ENCODE peak calls at places on chromosomes 11 and 22, in six cellular contexts. M, I, F, C, B and T are unnamed samples. For H3K36me3, the result is how much of the 10 kb centered on the place peaks cover.

GRCh38 chr11:118211006-118211405 is 13.8 kb downstream of the JAML start:
- DNase-seq in M (no peak), I (no peak), F (peak), C (no peak), B (no peak), T (no peak)

GRCh38 chr11:120516461-120517389 is 5.2 kb downstream of the GRIK4 start:
- DNase-seq in M (no peak), I (peak), F (no peak), C (no peak), B (no peak), T (no peak)

GRCh38 chr11:95092549-95093324 is 3.1 kb downstream of the ENDOD1 start:
- DNase-seq in M (no peak), I (no peak), F (peak), C (peak), B (peak), T (peak)

GRCh38 chr22:49720279-49720959 is 107.3 kb downstream of the BRD1 start:
- DNase-seq in M (no peak), I (no peak), F (no peak), C (no peak), B (no peak), T (no peak)

GRCh38 chr11:67484847-67485311 is 2.1 kb downstream of the AIP start:
- DNase-seq in M (peak), I (no peak), F (no peak), C (no peak), B (no peak), T (no peak)

GRCh38 chr11:12007769-12008737 is at the start of gene DKK3:
- DNase-seq in M (no peak), I (no peak), F (no peak), C (peak), B (no peak), T (peak)

GRCh38 chr11:117723625-117724024 is 73.4 kb downstream of the DSCAML1 start:
- DNase-seq in M (no peak), I (no peak), F (no peak), C (no peak), B (no peak), T (no peak)

GRCh38 chr11:122108192-122108799 is 7.7 kb downstream of the BLID start:
- DNase-seq in M (no peak), I (no peak), F (peak), C (peak), B (peak), T (peak)

GRCh38 chr11:36034572-36035331 is 90.9 kb downstream of the LDLRAD3 start:
- DNase-seq in M (no peak), I (no peak), F (peak), C (peak), B (peak), T (peak)

GRCh38 chr22:37185646-37186227 is 2.3 kb downstream of the C1QTNF6 start:
- DNase-seq in M (no peak), I (no peak), F (no peak), C (no peak), B (no peak), T (no peak)

GRCh38 chr11:47971501-47971900 is 8.9 kb upstream of the PTPRJ start:
- DNase-seq in M (no peak), I (no peak), F (no peak), C (no peak), B (no peak), T (no peak)

GRCh38 chr11:97345031-97345430 is 955.2 kb downstream of the JRKL start:
- DNase-seq in M (no peak), I (no peak), F (no peak), C (no peak), B (no peak), T (no peak)

GRCh38 chr11:92702037-92702436 is 267.4 kb upstream of the MTNR1B start:
- DNase-seq in M (no peak), I (no peak), F (peak), C (no peak), B (peak), T (peak)

GRCh38 chr22:48751539-48752437 is 1075.9 kb downstream of the BRD1 start:
- DNase-seq in M (no peak), I (no peak), F (no peak), C (no peak), B (no peak), T (no peak)

GRCh38 chr22:44389926-44390925 is 77.5 kb upstream of the SHISAL1 start:
- DNase-seq in M (no peak), I (no peak), F (no peak), C (no peak), B (no peak), T (no peak)

GRCh38 chr22:32695451-32695891 is 106.0 kb upstream of the TIMP3 start:
- DNase-seq in M (no peak), I (no peak), F (peak), C (no peak), B (peak), T (peak)

GRCh38 chr11:1557904-1558831 is 13.9 kb downstream of the DUSP8 start:
- DNase-seq in M (no peak), I (no peak), F (peak), C (no peak), B (peak), T (peak)

GRCh38 chr11:22555901-22556300 is 69.7 kb downstream of the FANCF start:
- DNase-seq in M (no peak), I (no peak), F (no peak), C (no peak), B (no peak), T (no peak)

GRCh38 chr11:123472236-123472935 is 42.3 kb downstream of the GRAMD1B start:
- DNase-seq in M (no peak), I (no peak), F (no peak), C (no peak), B (peak), T (no peak)

GRCh38 chr11:2366733-2367132 is 10.4 kb upstream of the CD81 start:
- DNase-seq in M (no peak), I (no peak), F (no peak), C (no peak), B (no peak), T (no peak)

GRCh38 chr22:41939981-41940852 is 6.7 kb downstream of the CENPM start:
- DNase-seq in M (peak), I (peak), F (no peak), C (no peak), B (no peak), T (no peak)
- H3K4me3 ChIP-seq in M (peak), I (no peak), F (no peak), C (no peak), B (no peak), T (no peak)

GRCh38 chr11:64998690-64999431 is 2.1 kb upstream of the BATF2 start:
- DNase-seq in M (no peak), I (no peak), F (no peak), C (no peak), B (no peak), T (no peak)

GRCh38 chr11:64994318-64994717 is 2.5 kb downstream of the BATF2 start:
- DNase-seq in M (no peak), I (no peak), F (no peak), C (no peak), B (no peak), T (no peak)

GRCh38 chr11:64998141-64998540 is 1.4 kb upstream of the BATF2 start:
- DNase-seq in M (no peak), I (no peak), F (no peak), C (no peak), B (peak), T (no peak)

GRCh38 chr11:64996327-64996709 is 453 bp downstream of the BATF2 start:
- DNase-seq in M (no peak), I (no peak), F (no peak), C (no peak), B (no peak), T (no peak)

GRCh38 chr11:64996710-64997380 is at the start of gene BATF2:
- DNase-seq in M (no peak), I (peak), F (peak), C (peak), B (peak), T (peak)
- TF ChIP-seq CTCF in M (peak), I (peak), F (peak), C (peak), B (peak), T (peak)

GRCh38 chr22:40322818-40323447 is 23.4 kb upstream of the ADSL start:
- DNase-seq in M (no peak), I (no peak), F (no peak), C (no peak), B (no peak), T (no peak)
- H3K36me3 ChIP-seq in M (under half), I (under half), F (under half), C (under half), B (under half), T (under half)

DNA sequence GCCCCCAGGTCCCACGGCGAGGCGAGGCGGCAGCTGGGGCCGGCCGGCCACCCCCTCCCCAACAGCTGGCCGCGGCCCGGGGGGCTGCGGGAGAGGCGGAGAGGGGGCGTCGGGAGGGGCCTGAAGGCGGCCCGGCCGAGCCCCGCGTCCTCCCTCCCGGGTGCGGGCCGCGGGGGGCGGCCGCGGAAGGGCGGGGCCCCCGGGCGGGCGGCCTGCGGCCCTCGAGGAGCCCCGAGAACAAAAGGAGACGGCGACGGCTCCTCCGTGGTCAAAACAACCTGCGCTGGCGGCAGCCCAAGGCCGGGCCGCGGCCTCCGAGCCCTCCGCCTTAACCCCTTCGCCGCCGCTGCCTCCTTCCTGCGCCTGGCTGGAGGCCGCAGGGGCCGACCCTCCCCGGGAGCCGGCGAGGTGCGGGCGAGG is 2.4 kb downstream of the PDGFB start:
- DNase-seq in M (no peak), I (no peak), F (no peak), C (no peak), B (no peak), T (no peak)
- H3K4me3 ChIP-seq in M (no peak), I (peak), F (no peak), C (peak), B (peak), T (peak)

DNA sequence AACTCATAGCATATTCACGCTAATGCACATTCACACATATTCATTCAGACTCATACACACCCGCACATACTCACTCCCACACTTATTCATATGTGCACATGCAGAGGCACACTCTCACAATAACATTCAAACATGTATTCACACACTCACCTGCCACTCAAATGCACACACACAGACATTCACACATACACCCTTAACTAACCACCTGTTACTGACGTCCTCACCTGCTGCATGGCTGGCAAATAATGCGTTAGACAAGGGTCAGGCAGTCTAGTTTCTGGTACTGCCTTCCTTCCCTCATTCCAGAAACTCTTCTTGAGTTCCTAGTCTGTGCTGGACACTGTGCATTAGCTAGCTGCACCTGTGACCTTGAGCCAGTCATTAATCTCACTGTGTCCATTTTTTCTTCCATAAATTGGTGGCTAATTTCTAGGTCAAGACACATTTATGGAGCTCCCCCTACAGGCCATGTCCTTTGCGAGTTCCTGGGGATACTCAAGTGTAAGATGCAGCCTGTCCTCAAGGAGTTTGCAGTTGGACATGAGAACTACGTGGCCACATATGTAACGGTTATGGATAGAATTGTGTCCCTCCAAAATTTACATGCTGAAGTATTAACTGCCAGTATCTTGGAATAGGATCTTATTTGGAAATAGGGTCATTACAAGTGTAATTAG is 34.5 kb upstream of the SEZ6L start:
- DNase-seq in M (no peak), I (no peak), F (no peak), C (no peak), B (no peak), T (no peak)
- TF ChIP-seq CTCF in M (peak), I (no peak), F (no peak), C (no peak), B (peak), T (no peak)